ENCODE peak calls at places on chromosomes 7 and 10, in eight cellular contexts. J, P, E, C, N, D, R and Y are unnamed samples.

GRCh38 chr10:51405580-51406367 is 293.6 kb downstream of the CSTF2T start:
- DNase-seq in J (no peak), N (no peak), P (no peak), E (no peak), D (no peak), C (no peak), R (no peak), Y (no peak)

GRCh38 chr10:120475844-120476791 is 19.1 kb downstream of the PLPP4 start:
- DNase-seq in D (no peak), C (no peak), N (no peak), R (no peak), P (no peak), J (no peak), E (no peak), Y (no peak)

GRCh38 chr7:46939558-46939957 is 642.4 kb downstream of the TNS3 start:
- DNase-seq in N (peak; percentile 38), C (no peak), D (no peak), J (no peak), E (no peak), P (no peak), R (no peak), Y (no peak)

GRCh38 chr7:42572046-42572445 is 335.0 kb upstream of the GLI3 start:
- DNase-seq in J (no peak), P (no peak), R (no peak), E (no peak), N (no peak), C (no peak), D (no peak), Y (no peak)

GRCh38 chr10:93915603-93916002 is 21.8 kb downstream of the SLC35G1 start:
- DNase-seq in E (no peak), P (no peak), C (no peak), N (no peak), R (no peak), J (no peak), D (no peak), Y (no peak)

GRCh38 chr7:24652551-24652950 is 79.3 kb downstream of the PALS2 start:
- DNase-seq in J (no peak), R (no peak), P (no peak), E (no peak), N (no peak), C (no peak), D (no peak), Y (no peak)

GRCh38 chr10:42744134-42744701 is 38.4 kb upstream of the BMS1 start:
- DNase-seq in J (no peak), P (no peak), R (no peak), N (no peak), C (peak; percentile 22), E (no peak), D (no peak), Y (no peak)

GRCh38 chr7:10473569-10473968 is 500.1 kb upstream of the PHF14 start:
- DNase-seq in J (no peak), D (no peak), E (no peak), C (no peak), N (no peak), R (no peak), P (no peak), Y (no peak)

GRCh38 chr7:100423315-100423714 is 5.2 kb downstream of the ZCWPW1 start:
- DNase-seq in J (no peak), E (no peak), R (no peak), P (no peak), D (no peak), N (no peak), C (no peak), Y (no peak)

GRCh38 chr7:100419660-100420226 is 8.8 kb downstream of the ZCWPW1 start:
- DNase-seq in N (no peak), C (no peak), E (no peak), D (no peak), P (no peak), J (no peak), R (no peak), Y (no peak)

GRCh38 chr7:100415448-100415847 is 13.1 kb downstream of the ZCWPW1 start:
- DNase-seq in R (no peak), N (no peak), D (no peak), P (no peak), C (no peak), E (no peak), J (no peak), Y (no peak)

GRCh38 chr7:100413889-100414288 is 14.6 kb downstream of the ZCWPW1 start:
- DNase-seq in P (no peak), R (no peak), E (no peak), C (no peak), J (no peak), N (no peak), D (no peak), Y (no peak)

GRCh38 chr7:100418930-100419659 is 9.4 kb downstream of the ZCWPW1 start:
- DNase-seq in N (no peak), E (no peak), D (no peak), P (no peak), C (no peak), J (no peak), R (no peak), Y (no peak)
- TF ChIP-seq MAX in N (no peak), E (no peak), D (no peak), P (no peak), C (no peak), J (no peak), R (no peak), Y (no peak)

GRCh38 chr10:124677291-124677690 is 66.9 kb downstream of the FAM53B start:
- DNase-seq in D (no peak), R (no peak), N (peak; percentile 71), P (peak; percentile 65), E (no peak), J (no peak), C (no peak), Y (no peak)

GRCh38 chr10:124678566-124679240 is 65.5 kb downstream of the FAM53B start:
- DNase-seq in J (no peak), C (no peak), P (no peak), R (no peak), N (no peak), D (no peak), E (no peak), Y (no peak)

GRCh38 chr10:124679401-124679800 is 64.8 kb downstream of the FAM53B start:
- DNase-seq in R (no peak), E (no peak), C (no peak), N (no peak), J (no peak), P (no peak), D (no peak), Y (no peak)

GRCh38 chr10:124676416-124677062 is 67.6 kb downstream of the FAM53B start:
- DNase-seq in C (no peak), E (no peak), R (no peak), D (no peak), N (peak; percentile 95), J (no peak), P (no peak), Y (no peak)

DNA sequence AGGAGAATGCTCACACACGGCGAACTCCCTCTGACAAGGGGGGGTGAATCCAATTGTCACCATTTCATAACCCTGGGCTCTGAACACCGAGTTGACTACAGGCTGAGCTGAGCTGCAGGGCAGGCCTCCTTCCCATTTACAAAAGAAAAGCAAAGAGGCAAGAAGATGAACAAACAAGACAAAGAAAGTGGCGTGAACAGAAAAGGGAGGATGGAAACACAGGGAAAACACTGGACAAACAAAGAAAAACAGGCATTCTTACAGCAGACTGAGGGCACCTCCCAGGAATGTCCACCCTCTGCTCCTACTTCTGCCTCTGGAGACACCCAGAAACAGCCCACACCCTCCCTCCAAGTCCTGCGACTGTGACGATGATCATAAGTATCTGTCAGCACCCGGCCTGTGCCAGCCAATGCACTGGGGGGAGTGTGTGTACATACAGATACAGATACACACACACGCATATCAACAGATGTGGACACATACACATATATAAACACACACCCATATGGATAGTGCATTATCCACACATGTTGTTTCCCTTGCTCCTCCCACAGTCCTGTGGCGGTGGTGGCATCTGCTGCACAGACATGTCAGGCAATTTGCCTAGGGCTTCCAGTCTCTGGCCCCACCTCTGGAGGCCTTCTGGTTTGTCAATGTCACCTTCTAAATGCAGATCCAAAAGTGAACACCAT is 66.2 kb downstream of the FAM53B start:
- DNase-seq in P (peak; percentile 88), E (no peak), C (no peak), J (no peak), D (no peak), N (no peak), R (no peak), Y (no peak)
- TF ChIP-seq MAX in P (no peak), E (no peak), C (no peak), J (no peak), D (no peak), N (no peak), R (no peak), Y (no peak)

GRCh38 chr10:816958-817357 is 114.5 kb downstream of the LARP4B start:
- DNase-seq in R (no peak), C (no peak), D (no peak), P (no peak), E (no peak), J (no peak), N (no peak), Y (no peak)

GRCh38 chr10:819326-819725 is 112.2 kb downstream of the LARP4B start:
- DNase-seq in P (no peak), E (no peak), D (peak; percentile 22), N (no peak), J (no peak), R (no peak), C (no peak), Y (no peak)

GRCh38 chr10:818526-819220 is 112.8 kb downstream of the LARP4B start:
- DNase-seq in R (no peak), N (no peak), D (no peak), P (no peak), E (peak; percentile 15), C (no peak), J (no peak), Y (no peak)

GRCh38 chr10:817371-817770 is 114.1 kb downstream of the LARP4B start:
- DNase-seq in D (no peak), E (no peak), J (no peak), R (no peak), N (no peak), C (no peak), P (no peak), Y (no peak)

GRCh38 chr10:818010-818409 is 113.5 kb downstream of the LARP4B start:
- DNase-seq in R (no peak), D (no peak), C (no peak), E (no peak), N (no peak), J (no peak), P (no peak), Y (no peak)
- TF ChIP-seq MAX in R (no peak), D (no peak), C (no peak), E (no peak), N (no peak), J (no peak), P (no peak), Y (no peak)

GRCh38 chr7:135801045-135801693 is 52.6 kb upstream of the FAM180A start:
- DNase-seq in N (peak; percentile 77), D (peak; percentile 58), E (peak; percentile 35), P (peak; percentile 73), C (peak; percentile 81), J (peak; percentile 73), R (no peak), Y (no peak)

GRCh38 chr7:135800560-135800959 is 51.9 kb upstream of the FAM180A start:
- DNase-seq in C (peak; percentile 26), E (no peak), R (peak; percentile 13), N (no peak), P (no peak), J (no peak), D (no peak), Y (peak; percentile 22)

GRCh38 chr7:135801877-135802276 is 53.3 kb upstream of the FAM180A start:
- DNase-seq in D (no peak), E (no peak), R (no peak), C (no peak), N (no peak), P (no peak), J (no peak), Y (no peak)

GRCh38 chr7:135803143-135803542 is 54.5 kb upstream of the FAM180A start:
- DNase-seq in C (peak; percentile 56), N (no peak), P (no peak), J (peak; percentile 23), E (no peak), R (no peak), D (no peak), Y (no peak)

DNA sequence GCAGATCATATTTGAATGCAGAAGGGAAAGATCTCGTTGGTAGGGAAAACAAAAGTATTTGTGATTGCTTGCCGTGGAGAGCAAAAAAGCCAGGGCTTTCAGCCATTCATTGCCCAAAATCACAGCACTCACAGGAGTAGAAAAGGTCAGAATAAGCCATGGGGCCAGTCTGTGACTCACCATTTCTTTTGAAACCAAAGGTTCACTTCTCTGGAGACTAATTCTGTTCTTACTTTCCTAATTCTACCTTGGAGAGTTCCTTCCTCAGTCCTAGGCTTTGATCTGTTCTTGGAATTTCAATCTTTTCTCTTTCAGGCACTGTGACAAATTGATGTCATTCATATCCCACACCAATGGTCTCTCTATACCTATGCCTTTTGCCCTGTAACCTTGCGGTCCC is 54.1 kb upstream of the FAM180A start:
- DNase-seq in J (no peak), N (no peak), E (no peak), R (no peak), C (no peak), D (no peak), P (no peak), Y (no peak)
- TF ChIP-seq MAX in J (no peak), N (no peak), E (no peak), R (no peak), C (no peak), D (no peak), P (no peak), Y (no peak)